ENCODE peak calls at places on chromosomes 6 and 20, in ten cellular contexts. One of them, this sample, is unnamed.

GRCh38 chr20:29878281-29878741 is 1379.2 kb upstream of the DEFB115 start:
- ATAC-seq in aorta: peak; percentile 79
- ATAC-seq in PC-3: no peak
- ATAC-seq in psoas muscle: peak; percentile 32
- ATAC-seq in right lobe of liver: peak; percentile 33
- ATAC-seq in lower lobe of right lung: peak; percentile 67
- ATAC-seq in lung: peak; percentile 55
- ATAC-seq in heart right ventricle: peak; percentile 59
- ATAC-seq in GM23338: peak; percentile 51
- ATAC-seq in pancreas: peak; percentile 61
- ATAC-seq in this sample: peak; percentile 43

GRCh38 chr6:628772-629171 is 28.1 kb downstream of the HUS1B start:
- ATAC-seq in aorta: no peak
- ATAC-seq in lung: no peak
- ATAC-seq in pancreas: no peak
- ATAC-seq in GM23338: no peak
- ATAC-seq in heart right ventricle: no peak
- ATAC-seq in right lobe of liver: no peak
- ATAC-seq in PC-3: no peak
- ATAC-seq in lower lobe of right lung: no peak
- ATAC-seq in psoas muscle: no peak
- ATAC-seq in this sample: no peak

GRCh38 chr6:115287467-115287866 is 773.2 kb downstream of the FRK start:
- ATAC-seq in psoas muscle: no peak
- ATAC-seq in PC-3: no peak
- ATAC-seq in pancreas: no peak
- ATAC-seq in aorta: no peak
- ATAC-seq in lower lobe of right lung: no peak
- ATAC-seq in right lobe of liver: no peak
- ATAC-seq in heart right ventricle: no peak
- ATAC-seq in lung: no peak
- ATAC-seq in GM23338: peak; percentile 69
- ATAC-seq in this sample: no peak

GRCh38 chr6:111679126-111679525 is 73.4 kb upstream of the TRAF3IP2 start:
- ATAC-seq in heart right ventricle: no peak
- ATAC-seq in aorta: no peak
- ATAC-seq in GM23338: no peak
- ATAC-seq in lung: no peak
- ATAC-seq in right lobe of liver: peak; percentile 45
- ATAC-seq in psoas muscle: no peak
- ATAC-seq in lower lobe of right lung: no peak
- ATAC-seq in PC-3: no peak
- ATAC-seq in pancreas: no peak
- ATAC-seq in this sample: no peak

GRCh38 chr6:11828185-11828897 is 49.7 kb upstream of the ADTRP start:
- ATAC-seq in lung: no peak
- ATAC-seq in right lobe of liver: no peak
- ATAC-seq in pancreas: no peak
- ATAC-seq in heart right ventricle: no peak
- ATAC-seq in psoas muscle: no peak
- ATAC-seq in aorta: no peak
- ATAC-seq in PC-3: no peak
- ATAC-seq in lower lobe of right lung: no peak
- ATAC-seq in GM23338: no peak
- ATAC-seq in this sample: no peak

GRCh38 chr6:165663736-165664552 is 903 bp upstream of the PDE10A start:
- ATAC-seq in psoas muscle: no peak
- ATAC-seq in pancreas: peak; percentile 10
- ATAC-seq in lower lobe of right lung: peak; percentile 21
- ATAC-seq in heart right ventricle: peak; percentile 24
- ATAC-seq in right lobe of liver: no peak
- ATAC-seq in GM23338: peak; percentile 15
- ATAC-seq in aorta: peak; percentile 11
- ATAC-seq in lung: no peak
- ATAC-seq in PC-3: peak; percentile 9
- ATAC-seq in this sample: no peak

GRCh38 chr20:63457737-63458136 is 14.7 kb downstream of the KCNQ2 start:
- ATAC-seq in PC-3: peak; percentile 77
- ATAC-seq in right lobe of liver: no peak
- ATAC-seq in lower lobe of right lung: no peak
- ATAC-seq in lung: no peak
- ATAC-seq in aorta: no peak
- ATAC-seq in psoas muscle: peak; percentile 55
- ATAC-seq in heart right ventricle: peak; percentile 60
- ATAC-seq in pancreas: peak; percentile 76
- ATAC-seq in GM23338: no peak
- ATAC-seq in this sample: no peak

GRCh38 chr6:148495029-148495428 is 152.4 kb downstream of the SASH1 start:
- ATAC-seq in right lobe of liver: no peak
- ATAC-seq in GM23338: no peak
- ATAC-seq in psoas muscle: no peak
- ATAC-seq in PC-3: no peak
- ATAC-seq in pancreas: no peak
- ATAC-seq in aorta: no peak
- ATAC-seq in lower lobe of right lung: no peak
- ATAC-seq in lung: no peak
- ATAC-seq in heart right ventricle: no peak
- ATAC-seq in this sample: no peak

GRCh38 chr20:51668515-51668914 is 99.7 kb downstream of the ATP9A start:
- ATAC-seq in heart right ventricle: no peak
- ATAC-seq in pancreas: no peak
- ATAC-seq in GM23338: no peak
- ATAC-seq in right lobe of liver: peak; percentile 88
- ATAC-seq in aorta: no peak
- ATAC-seq in lung: no peak
- ATAC-seq in PC-3: no peak
- ATAC-seq in psoas muscle: no peak
- ATAC-seq in lower lobe of right lung: no peak
- ATAC-seq in this sample: no peak

GRCh38 chr20:51668932-51669331 is 99.3 kb downstream of the ATP9A start:
- ATAC-seq in lower lobe of right lung: no peak
- ATAC-seq in psoas muscle: no peak
- ATAC-seq in pancreas: no peak
- ATAC-seq in GM23338: no peak
- ATAC-seq in lung: no peak
- ATAC-seq in PC-3: no peak
- ATAC-seq in heart right ventricle: no peak
- ATAC-seq in aorta: no peak
- ATAC-seq in right lobe of liver: no peak
- ATAC-seq in this sample: no peak

GRCh38 chr20:51667002-51667408 is 101.2 kb downstream of the ATP9A start:
- ATAC-seq in heart right ventricle: no peak
- ATAC-seq in aorta: no peak
- ATAC-seq in lower lobe of right lung: no peak
- ATAC-seq in right lobe of liver: no peak
- ATAC-seq in PC-3: peak; percentile 61
- ATAC-seq in GM23338: no peak
- ATAC-seq in pancreas: no peak
- ATAC-seq in lung: no peak
- ATAC-seq in psoas muscle: no peak
- ATAC-seq in this sample: no peak

GRCh38 chr20:51666126-51666525 is 102.1 kb downstream of the ATP9A start:
- ATAC-seq in psoas muscle: no peak
- ATAC-seq in PC-3: no peak
- ATAC-seq in lower lobe of right lung: peak; percentile 52
- ATAC-seq in right lobe of liver: no peak
- ATAC-seq in lung: no peak
- ATAC-seq in aorta: no peak
- ATAC-seq in heart right ventricle: no peak
- ATAC-seq in GM23338: no peak
- ATAC-seq in pancreas: no peak
- ATAC-seq in this sample: no peak

DNA sequence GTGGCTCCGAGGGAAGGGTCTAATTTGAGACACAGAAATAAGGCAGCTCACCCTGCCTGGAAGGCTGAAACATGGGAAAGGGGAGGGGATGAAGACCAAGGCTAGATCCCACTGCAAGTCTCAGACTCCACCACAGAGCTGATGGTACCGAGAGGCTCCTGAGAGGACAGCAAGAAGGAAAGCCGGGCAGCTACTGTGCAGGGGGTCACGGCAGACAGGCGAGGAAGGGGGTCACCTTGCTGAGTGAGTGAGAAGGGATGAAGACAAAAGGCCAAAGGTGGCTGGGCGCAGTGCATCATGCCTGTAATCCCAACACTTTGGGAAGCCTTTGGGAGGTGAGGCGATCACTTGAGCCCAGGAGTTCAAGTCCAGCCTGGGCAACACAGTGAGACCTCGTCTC is 100.7 kb downstream of the ATP9A start:
- ATAC-seq in lower lobe of right lung: no peak
- ATAC-seq in GM23338: no peak
- ATAC-seq in lung: no peak
- ATAC-seq in right lobe of liver: no peak
- ATAC-seq in aorta: no peak
- ATAC-seq in psoas muscle: no peak
- ATAC-seq in pancreas: no peak
- ATAC-seq in heart right ventricle: no peak
- ATAC-seq in PC-3: peak; percentile 2
- ATAC-seq in this sample: no peak
- H3K36me3 ChIP-seq in lower lobe of right lung: peaks cover 27% of the 10 kb centered on the region
- H3K36me3 ChIP-seq in GM23338: no peaks in the 10 kb centered on the region
- H3K36me3 ChIP-seq in lung: peaks cover 7% of the 10 kb centered on the region
- H3K36me3 ChIP-seq in right lobe of liver: no peaks in the 10 kb centered on the region
- H3K36me3 ChIP-seq in aorta: peaks cover 12% of the 10 kb centered on the region
- H3K36me3 ChIP-seq in psoas muscle: peaks cover 4% of the 10 kb centered on the region
- H3K36me3 ChIP-seq in pancreas: no peaks in the 10 kb centered on the region
- H3K36me3 ChIP-seq in heart right ventricle: peaks cover 61% of the 10 kb centered on the region
- H3K36me3 ChIP-seq in PC-3: peaks cover 23% of the 10 kb centered on the region
- H3K36me3 ChIP-seq in this sample: no peaks in the 10 kb centered on the region

DNA sequence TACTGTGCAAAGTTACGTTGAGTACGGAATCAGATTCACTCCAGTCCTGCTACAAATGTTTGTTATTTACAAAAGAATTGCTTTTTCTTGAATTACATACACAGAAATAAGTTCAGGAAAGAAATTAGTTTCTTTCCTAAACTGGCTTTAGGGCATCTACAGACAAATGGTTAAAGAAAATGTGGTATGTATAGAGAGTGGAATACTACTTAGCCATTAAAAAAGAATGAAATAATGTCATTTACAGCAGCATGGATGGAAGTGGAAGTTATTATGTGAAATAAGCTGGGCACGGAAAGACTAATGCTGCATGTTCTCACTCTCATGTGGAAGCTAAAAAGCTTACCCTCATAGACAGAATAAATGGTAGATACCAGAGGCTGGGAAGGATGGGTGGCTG is 142.6 kb upstream of the AKAP12 start:
- ATAC-seq in GM23338: no peak
- ATAC-seq in lower lobe of right lung: no peak
- ATAC-seq in right lobe of liver: no peak
- ATAC-seq in heart right ventricle: no peak
- ATAC-seq in PC-3: no peak
- ATAC-seq in aorta: no peak
- ATAC-seq in psoas muscle: no peak
- ATAC-seq in lung: no peak
- ATAC-seq in pancreas: no peak
- ATAC-seq in this sample: no peak
- H3K36me3 ChIP-seq in GM23338: no peaks in the 10 kb centered on the region
- H3K36me3 ChIP-seq in lower lobe of right lung: peaks cover 7% of the 10 kb centered on the region
- H3K36me3 ChIP-seq in right lobe of liver: no peaks in the 10 kb centered on the region
- H3K36me3 ChIP-seq in heart right ventricle: no peaks in the 10 kb centered on the region
- H3K36me3 ChIP-seq in PC-3: peaks cover 6% of the 10 kb centered on the region
- H3K36me3 ChIP-seq in aorta: peaks cover 2% of the 10 kb centered on the region
- H3K36me3 ChIP-seq in psoas muscle: no peaks in the 10 kb centered on the region
- H3K36me3 ChIP-seq in lung: peaks cover 4% of the 10 kb centered on the region
- H3K36me3 ChIP-seq in pancreas: no peaks in the 10 kb centered on the region
- H3K36me3 ChIP-seq in this sample: no peaks in the 10 kb centered on the region

GRCh38 chr6:46058951-46059350 is 43.3 kb upstream of the CLIC5 start:
- ATAC-seq in GM23338: no peak
- ATAC-seq in PC-3: no peak
- ATAC-seq in lung: no peak
- ATAC-seq in heart right ventricle: no peak
- ATAC-seq in pancreas: no peak
- ATAC-seq in psoas muscle: no peak
- ATAC-seq in aorta: no peak
- ATAC-seq in right lobe of liver: no peak
- ATAC-seq in lower lobe of right lung: no peak
- ATAC-seq in this sample: no peak

GRCh38 chr6:46057792-46058191 is 42.1 kb upstream of the CLIC5 start:
- ATAC-seq in right lobe of liver: peak; percentile 48
- ATAC-seq in pancreas: no peak
- ATAC-seq in psoas muscle: no peak
- ATAC-seq in heart right ventricle: no peak
- ATAC-seq in lung: no peak
- ATAC-seq in aorta: no peak
- ATAC-seq in GM23338: no peak
- ATAC-seq in lower lobe of right lung: no peak
- ATAC-seq in PC-3: no peak
- ATAC-seq in this sample: no peak

GRCh38 chr6:46056906-46057529 is 41.4 kb upstream of the CLIC5 start:
- ATAC-seq in aorta: no peak
- ATAC-seq in pancreas: no peak
- ATAC-seq in PC-3: no peak
- ATAC-seq in psoas muscle: no peak
- ATAC-seq in right lobe of liver: no peak
- ATAC-seq in GM23338: no peak
- ATAC-seq in lung: no peak
- ATAC-seq in lower lobe of right lung: no peak
- ATAC-seq in heart right ventricle: no peak
- ATAC-seq in this sample: no peak

GRCh38 chr6:46062312-46062711 is 46.7 kb upstream of the CLIC5 start:
- ATAC-seq in GM23338: no peak
- ATAC-seq in heart right ventricle: no peak
- ATAC-seq in PC-3: no peak
- ATAC-seq in pancreas: peak; percentile 85
- ATAC-seq in psoas muscle: peak; percentile 19
- ATAC-seq in lower lobe of right lung: peak; percentile 96
- ATAC-seq in aorta: no peak
- ATAC-seq in lung: peak; percentile 71
- ATAC-seq in right lobe of liver: peak; percentile 92
- ATAC-seq in this sample: no peak

GRCh38 chr6:46059608-46060007 is 43.9 kb upstream of the CLIC5 start:
- ATAC-seq in lung: peak; percentile 59
- ATAC-seq in aorta: no peak
- ATAC-seq in right lobe of liver: peak; percentile 23
- ATAC-seq in lower lobe of right lung: peak; percentile 60
- ATAC-seq in pancreas: peak; percentile 49
- ATAC-seq in psoas muscle: peak; percentile 77
- ATAC-seq in GM23338: no peak
- ATAC-seq in PC-3: no peak
- ATAC-seq in heart right ventricle: peak; percentile 53
- ATAC-seq in this sample: no peak
- H3K36me3 ChIP-seq in lung: no peaks in the 10 kb centered on the region
- H3K36me3 ChIP-seq in aorta: no peaks in the 10 kb centered on the region
- H3K36me3 ChIP-seq in right lobe of liver: no peaks in the 10 kb centered on the region
- H3K36me3 ChIP-seq in lower lobe of right lung: no peaks in the 10 kb centered on the region
- H3K36me3 ChIP-seq in pancreas: no peaks in the 10 kb centered on the region
- H3K36me3 ChIP-seq in psoas muscle: no peaks in the 10 kb centered on the region
- H3K36me3 ChIP-seq in GM23338: no peaks in the 10 kb centered on the region
- H3K36me3 ChIP-seq in PC-3: no peaks in the 10 kb centered on the region
- H3K36me3 ChIP-seq in heart right ventricle: no peaks in the 10 kb centered on the region
- H3K36me3 ChIP-seq in this sample: no peaks in the 10 kb centered on the region

GRCh38 chr6:43606019-43606418 is 23.0 kb downstream of the GTPBP2 start:
- ATAC-seq in pancreas: no peak
- ATAC-seq in lower lobe of right lung: no peak
- ATAC-seq in lung: no peak
- ATAC-seq in GM23338: no peak
- ATAC-seq in right lobe of liver: no peak
- ATAC-seq in aorta: no peak
- ATAC-seq in psoas muscle: no peak
- ATAC-seq in heart right ventricle: no peak
- ATAC-seq in PC-3: no peak
- ATAC-seq in this sample: no peak

GRCh38 chr6:43604174-43604573 is 24.9 kb downstream of the GTPBP2 start:
- ATAC-seq in heart right ventricle: no peak
- ATAC-seq in pancreas: no peak
- ATAC-seq in GM23338: no peak
- ATAC-seq in lung: no peak
- ATAC-seq in psoas muscle: no peak
- ATAC-seq in right lobe of liver: no peak
- ATAC-seq in aorta: no peak
- ATAC-seq in PC-3: peak; percentile 25
- ATAC-seq in lower lobe of right lung: no peak
- ATAC-seq in this sample: no peak

GRCh38 chr6:43600595-43600994 is 24.6 kb downstream of the POLH start:
- ATAC-seq in heart right ventricle: no peak
- ATAC-seq in right lobe of liver: no peak
- ATAC-seq in aorta: no peak
- ATAC-seq in psoas muscle: no peak
- ATAC-seq in GM23338: no peak
- ATAC-seq in PC-3: no peak
- ATAC-seq in pancreas: no peak
- ATAC-seq in lower lobe of right lung: no peak
- ATAC-seq in lung: no peak
- ATAC-seq in this sample: no peak
- H3K36me3 ChIP-seq in heart right ventricle: peaks cover 90% of the 10 kb centered on the region
- H3K36me3 ChIP-seq in right lobe of liver: no peaks in the 10 kb centered on the region
- H3K36me3 ChIP-seq in aorta: peaks cover 3% of the 10 kb centered on the region
- H3K36me3 ChIP-seq in psoas muscle: no peaks in the 10 kb centered on the region
- H3K36me3 ChIP-seq in GM23338: peaks cover 2% of the 10 kb centered on the region
- H3K36me3 ChIP-seq in PC-3: peaks cover 18% of the 10 kb centered on the region
- H3K36me3 ChIP-seq in pancreas: no peaks in the 10 kb centered on the region
- H3K36me3 ChIP-seq in lower lobe of right lung: peaks cover 86% of the 10 kb centered on the region
- H3K36me3 ChIP-seq in lung: peaks cover 14% of the 10 kb centered on the region
- H3K36me3 ChIP-seq in this sample: peaks cover 70% of the 10 kb centered on the region